ENCODE peak calls at places on chromosomes 5 and 9, in six cellular contexts. G, Y, F, N, I and L are unnamed samples.

GRCh38 chr9:82763631-82764030 is 299.3 kb downstream of the RASEF start:
- DNase-seq in G (no peak), I (no peak), Y (no peak), F (no peak), N (no peak), L (peak)

GRCh38 chr9:79054500-79054899 is 517.3 kb upstream of the TLE4 start:
- DNase-seq in Y (no peak), F (peak), G (no peak), N (no peak), I (no peak), L (no peak)

GRCh38 chr9:108099854-108100253 is 610.3 kb upstream of the KLF4 start:
- DNase-seq in Y (peak), N (no peak), F (no peak), G (no peak), I (no peak), L (no peak)

GRCh38 chr9:110561826-110562225 is 17.7 kb downstream of the SVEP1 start:
- DNase-seq in F (no peak), Y (no peak), N (no peak), I (no peak), G (no peak), L (no peak)

GRCh38 chr5:115888027-115888426 is 46.3 kb downstream of the AP3S1 start:
- DNase-seq in I (peak), Y (no peak), G (peak), F (peak), N (no peak), L (peak)

GRCh38 chr9:708182-708555 is 133.3 kb upstream of the DMRT1 start:
- DNase-seq in G (no peak), N (no peak), F (no peak), Y (no peak), I (peak), L (no peak)

GRCh38 chr5:60883229-60883628 is 39.2 kb upstream of the ELOVL7 start:
- DNase-seq in F (peak), N (peak), Y (no peak), I (no peak), G (peak), L (peak)

GRCh38 chr5:52922384-52922783 is 66.8 kb upstream of the ITGA2 start:
- DNase-seq in F (peak), G (peak), Y (peak), I (peak), N (no peak), L (peak)

GRCh38 chr5:79146352-79146751 is 34.7 kb downstream of the BHMT start:
- DNase-seq in F (no peak), N (no peak), Y (no peak), G (no peak), I (no peak), L (no peak)

GRCh38 chr9:99162759-99163364 is 57.9 kb downstream of the TGFBR1 start:
- DNase-seq in N (peak), G (peak), Y (peak), I (peak), F (peak), L (peak)

GRCh38 chr9:112348257-112348992 is 15.0 kb upstream of the PTBP3 start:
- DNase-seq in N (peak), F (peak), Y (peak), I (no peak), G (peak), L (peak)

GRCh38 chr5:180069589-180070247 is 1.8 kb downstream of the RNF130 start:
- DNase-seq in G (no peak), N (no peak), Y (no peak), F (no peak), I (no peak), L (peak)

GRCh38 chr9:123265833-123266232 is 2.6 kb downstream of the STRBP start:
- DNase-seq in N (no peak), I (no peak), G (no peak), Y (no peak), F (no peak), L (no peak)

GRCh38 chr9:122819791-122820489 is 8.4 kb downstream of the PDCL start:
- DNase-seq in F (no peak), G (no peak), I (no peak), N (no peak), Y (no peak), L (no peak)

GRCh38 chr5:148186248-148187003 is 16.4 kb upstream of the SPINK6 start:
- DNase-seq in G (no peak), N (peak), Y (peak), I (no peak), F (peak), L (no peak)

GRCh38 chr9:35729700-35730485 is 2.1 kb downstream of the TLN1 start:
- DNase-seq in G (peak), N (peak), F (peak), Y (peak), I (peak), L (peak)

GRCh38 chr9:129629251-129629650 is 3.3 kb downstream of the NTMT1 start:
- DNase-seq in F (no peak), I (no peak), Y (no peak), N (no peak), G (no peak), L (no peak)

GRCh38 chr9:128634651-128635262 is 21.9 kb downstream of the DYNC2I2 start:
- DNase-seq in N (no peak), I (no peak), Y (no peak), F (no peak), G (no peak), L (no peak)

GRCh38 chr5:479566-480319 is 36.8 kb downstream of the EXOC3 start:
- DNase-seq in G (no peak), N (no peak), I (no peak), Y (no peak), F (no peak), L (no peak)

GRCh38 chr5:121251954-121252353 is 599.7 kb upstream of the FTMT start:
- DNase-seq in G (no peak), Y (no peak), F (no peak), N (peak), I (no peak), L (peak)

GRCh38 chr5:113663879-113664278 is 150.4 kb downstream of the YTHDC2 start:
- DNase-seq in I (no peak), G (peak), F (peak), Y (peak), N (peak), L (peak)

GRCh38 chr9:683509-684021 is 157.9 kb upstream of the DMRT1 start:
- DNase-seq in G (no peak), F (no peak), N (no peak), Y (no peak), I (no peak), L (no peak)

GRCh38 chr5:140372971-140373487 is 13.0 kb downstream of the SLC4A9 start:
- DNase-seq in I (peak), Y (peak), G (peak), F (peak), N (peak), L (peak)

GRCh38 chr9:109821711-109822110 is 41.7 kb downstream of the PALM2AKAP2 start:
- DNase-seq in F (peak), G (no peak), Y (no peak), I (no peak), N (no peak), L (no peak)

GRCh38 chr9:132942541-132943182 is 1.8 kb downstream of the TSC1 start:
- DNase-seq in F (no peak), I (no peak), G (no peak), Y (no peak), N (no peak), L (no peak)

GRCh38 chr5:171542504-171543150 is 123.2 kb downstream of the FGF18 start:
- DNase-seq in I (no peak), Y (no peak), F (no peak), G (no peak), N (no peak), L (no peak)

GRCh38 chr5:140243855-140244254 is 59.0 kb downstream of the PFDN1 start:
- DNase-seq in Y (no peak), F (no peak), I (peak), G (no peak), N (no peak), L (no peak)

GRCh38 chr9:116504893-116505480 is 182.1 kb upstream of the TRIM32 start:
- DNase-seq in G (no peak), Y (no peak), I (no peak), F (no peak), N (no peak), L (no peak)

GRCh38 chr9:73050062-73050814 is 97.4 kb upstream of the ALDH1A1 start:
- DNase-seq in G (no peak), F (no peak), I (no peak), Y (no peak), N (peak), L (peak)

GRCh38 chr5:140258016-140258415 is 44.9 kb downstream of the PFDN1 start:
- DNase-seq in F (peak), N (no peak), I (no peak), Y (no peak), G (no peak), L (no peak)

GRCh38 chr9:116860509-116861120 is 173.5 kb downstream of the TRIM32 start:
- DNase-seq in N (peak), G (peak), F (peak), Y (peak), I (peak), L (peak)

GRCh38 chr5:135005076-135005475 is 29.0 kb downstream of the PITX1 start:
- DNase-seq in Y (no peak), N (no peak), G (no peak), I (no peak), F (no peak), L (no peak)

GRCh38 chr9:136525841-136526499 is 19.9 kb downstream of the NOTCH1 start:
- DNase-seq in F (peak), N (no peak), I (no peak), Y (no peak), G (no peak), L (peak)